ENCODE peak calls at places on chromosomes 2 and 18, in seven cellular contexts. I is neuronal stem cell, G is mesenchymal stem cell, S is H1, C is IMR-90, D is H9, M is trophoblast cell. A is an unnamed sample.

GRCh38 chr18:59959079-59959478 is 59.3 kb downstream of the PMAIP1 start:
- DNase-seq in I (no peak), G (no peak), S (no peak), C (peak), D (no peak), M (no peak), A (no peak)

GRCh38 chr2:239308696-239309397 is 92.0 kb downstream of the HDAC4 start:
- DNase-seq in I (no peak), G (peak), S (peak), C (peak), D (peak), M (no peak), A (no peak)

GRCh38 chr2:220847587-220847986 is 724.5 kb downstream of the EPHA4 start:
- DNase-seq in I (no peak), G (peak), S (no peak), C (peak), D (no peak), M (no peak), A (no peak)

GRCh38 chr2:139067874-139068273 is 287.7 kb upstream of the NXPH2 start:
- DNase-seq in I (no peak), G (no peak), S (no peak), C (no peak), D (no peak), M (no peak), A (no peak)

GRCh38 chr2:145123606-145124005 is 603.7 kb upstream of the ZEB2 start:
- DNase-seq in I (no peak), G (peak), S (no peak), C (peak), D (no peak), M (no peak), A (no peak)

GRCh38 chr2:102442967-102443828 is 20.2 kb downstream of the IL18RAP start:
- DNase-seq in I (no peak), G (peak), S (no peak), C (peak), D (no peak), M (peak), A (peak)

GRCh38 chr2:225998653-225999052 is 599.1 kb downstream of the NYAP2 start:
- DNase-seq in I (no peak), G (peak), S (no peak), C (peak), D (no peak), M (peak), A (peak)

GRCh38 chr2:145254291-145254690 is 734.4 kb upstream of the ZEB2 start:
- DNase-seq in I (no peak), G (no peak), S (no peak), C (no peak), D (no peak), M (no peak), A (no peak)

GRCh38 chr18:37659906-37660305 is 94.3 kb upstream of the CELF4 start:
- DNase-seq in I (no peak), G (no peak), S (no peak), C (no peak), D (no peak), M (no peak), A (no peak)

GRCh38 chr2:85436836-85437487 is 18.4 kb downstream of the SH2D6 start:
- DNase-seq in I (no peak), G (peak), S (no peak), C (no peak), D (no peak), M (no peak), A (no peak)

GRCh38 chr2:154293864-154294263 is 404.6 kb upstream of the KCNJ3 start:
- DNase-seq in I (no peak), G (no peak), S (no peak), C (no peak), D (no peak), M (no peak), A (no peak)

GRCh38 chr2:190859347-190860297 is 21.0 kb upstream of the GLS start:
- DNase-seq in I (no peak), G (no peak), S (no peak), C (peak), D (no peak), M (peak), A (peak)

GRCh38 chr2:179536185-179536584 is 271.6 kb upstream of the SESTD1 start:
- DNase-seq in I (no peak), G (no peak), S (no peak), C (peak), D (no peak), M (no peak), A (no peak)

GRCh38 chr2:119429225-119430000 is 2.2 kb upstream of the TMEM37 start:
- DNase-seq in I (no peak), G (no peak), S (no peak), C (no peak), D (peak), M (peak), A (no peak)

GRCh38 chr2:112582314-112582746 is 2.1 kb upstream of the CHCHD5 start:
- DNase-seq in I (no peak), G (peak), S (no peak), C (peak), D (no peak), M (peak), A (peak)

GRCh38 chr18:79525556-79526467 is 130.1 kb downstream of the NFATC1 start:
- DNase-seq in I (no peak), G (no peak), S (peak), C (no peak), D (peak), M (no peak), A (no peak)

GRCh38 chr2:174076948-174077347 is 111.8 kb upstream of the SP3 start:
- DNase-seq in I (no peak), G (no peak), S (no peak), C (no peak), D (no peak), M (no peak), A (no peak)

GRCh38 chr2:69366-70344 is 23.4 kb upstream of the FAM110C start:
- DNase-seq in I (no peak), G (no peak), S (no peak), C (no peak), D (peak), M (no peak), A (peak)

DNA sequence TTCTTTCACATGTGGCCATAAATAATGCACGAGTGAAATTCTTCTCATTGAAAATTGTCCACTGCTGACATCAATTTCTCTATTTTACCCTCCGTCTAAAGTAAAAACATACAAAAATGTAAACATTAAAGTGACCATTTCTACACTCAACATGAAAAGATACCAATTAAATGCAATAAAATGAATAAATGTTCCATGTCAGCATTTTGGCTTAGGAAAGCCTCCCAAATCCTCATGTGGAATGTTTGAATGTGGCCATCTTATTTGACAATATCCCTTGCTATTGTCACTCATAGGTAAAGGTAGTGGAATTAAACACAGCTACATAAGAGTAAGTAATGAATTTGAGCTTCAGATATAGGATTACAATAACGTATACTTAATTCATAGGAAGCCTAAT is 60.8 kb downstream of the ZNF521 start:
- DNase-seq in I (no peak), G (no peak), S (no peak), C (no peak), D (no peak), M (no peak), A (no peak)
- H3K9ac ChIP-seq in I (no peak), G (no peak), S (no peak), C (no peak), D (no peak), M (no peak), A (no peak)

GRCh38 chr2:22829806-22830205 is 555.2 kb upstream of the KLHL29 start:
- DNase-seq in I (no peak), G (no peak), S (no peak), C (no peak), D (no peak), M (no peak), A (no peak)

GRCh38 chr2:22821458-22821857 is 563.5 kb upstream of the KLHL29 start:
- DNase-seq in I (no peak), G (no peak), S (no peak), C (no peak), D (no peak), M (no peak), A (no peak)

GRCh38 chr2:22826658-22827165 is 558.3 kb upstream of the KLHL29 start:
- DNase-seq in I (no peak), G (no peak), S (no peak), C (no peak), D (no peak), M (no peak), A (no peak)
- H3K23ac ChIP-seq in I (no peak), G (no peak), S (no peak), C (no peak), D (no peak), M (no peak), A (no peak)

DNA sequence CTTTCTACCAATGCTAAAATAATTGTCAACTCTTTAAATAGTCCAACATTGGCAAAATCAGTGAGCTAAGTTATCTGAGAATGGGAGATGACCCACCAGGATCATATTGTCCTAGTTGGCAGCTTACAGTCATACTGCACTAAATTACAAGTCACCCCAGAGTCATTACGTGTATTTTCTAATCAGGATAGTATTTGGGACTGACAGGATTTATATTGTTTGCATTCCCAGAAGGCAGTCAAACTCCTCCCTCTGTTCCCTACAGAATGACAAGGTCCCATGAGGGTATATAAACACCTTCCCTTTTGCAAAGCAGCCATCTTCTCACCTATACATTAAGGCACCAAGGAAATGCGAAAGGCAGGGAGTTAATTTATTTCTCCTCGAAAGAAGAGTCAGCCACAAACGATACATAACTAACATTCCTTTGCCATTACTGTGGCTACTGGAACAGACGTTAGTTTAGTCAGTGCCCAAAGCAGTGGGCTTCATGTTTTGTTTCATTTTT is 125.3 kb downstream of the ANTXR1 start:
- DNase-seq in I (no peak), G (peak), S (no peak), C (peak), D (no peak), M (peak), A (peak)
- H3K9ac ChIP-seq in I (no peak), G (peak), S (no peak), C (no peak), D (no peak), M (no peak), A (no peak)

GRCh38 chr2:241199897-241200821 is 11.7 kb downstream of the ANO7 start:
- DNase-seq in I (no peak), G (no peak), S (no peak), C (no peak), D (no peak), M (peak), A (no peak)
- H3K23ac ChIP-seq in I (no peak), G (no peak), S (no peak), C (no peak), D (no peak), M (no peak), A (no peak)

DNA sequence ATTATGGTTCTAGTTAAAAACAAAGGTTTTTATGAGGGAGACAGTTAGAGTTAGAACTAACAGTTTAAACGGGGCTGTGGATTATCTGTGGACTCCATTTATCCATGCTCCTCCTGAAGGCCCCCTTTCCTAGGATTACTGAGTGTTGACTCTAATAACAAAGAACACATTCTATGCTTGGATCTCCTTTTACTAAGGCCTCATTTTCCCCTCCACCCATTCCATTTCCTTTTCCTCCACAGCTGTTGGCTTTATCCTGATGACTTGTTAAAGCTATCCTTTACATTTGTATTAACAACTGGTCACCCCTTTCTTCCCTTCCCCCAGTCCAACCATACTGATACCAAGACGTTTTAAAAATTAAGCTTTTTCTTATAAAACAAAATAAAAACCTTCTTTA is 220.6 kb downstream of the SRBD1 start:
- DNase-seq in I (peak), G (no peak), S (no peak), C (no peak), D (no peak), M (no peak), A (no peak)
- H3K9ac ChIP-seq in I (no peak), G (no peak), S (no peak), C (no peak), D (no peak), M (no peak), A (no peak)

GRCh38 chr2:61470965-61471904 is at the start of gene USP34:
- DNase-seq in I (peak), G (peak), S (peak), C (peak), D (peak), M (peak), A (peak)
- H3K23ac ChIP-seq in I (peak), G (peak), S (no peak), C (peak), D (no peak), M (no peak), A (no peak)

DNA sequence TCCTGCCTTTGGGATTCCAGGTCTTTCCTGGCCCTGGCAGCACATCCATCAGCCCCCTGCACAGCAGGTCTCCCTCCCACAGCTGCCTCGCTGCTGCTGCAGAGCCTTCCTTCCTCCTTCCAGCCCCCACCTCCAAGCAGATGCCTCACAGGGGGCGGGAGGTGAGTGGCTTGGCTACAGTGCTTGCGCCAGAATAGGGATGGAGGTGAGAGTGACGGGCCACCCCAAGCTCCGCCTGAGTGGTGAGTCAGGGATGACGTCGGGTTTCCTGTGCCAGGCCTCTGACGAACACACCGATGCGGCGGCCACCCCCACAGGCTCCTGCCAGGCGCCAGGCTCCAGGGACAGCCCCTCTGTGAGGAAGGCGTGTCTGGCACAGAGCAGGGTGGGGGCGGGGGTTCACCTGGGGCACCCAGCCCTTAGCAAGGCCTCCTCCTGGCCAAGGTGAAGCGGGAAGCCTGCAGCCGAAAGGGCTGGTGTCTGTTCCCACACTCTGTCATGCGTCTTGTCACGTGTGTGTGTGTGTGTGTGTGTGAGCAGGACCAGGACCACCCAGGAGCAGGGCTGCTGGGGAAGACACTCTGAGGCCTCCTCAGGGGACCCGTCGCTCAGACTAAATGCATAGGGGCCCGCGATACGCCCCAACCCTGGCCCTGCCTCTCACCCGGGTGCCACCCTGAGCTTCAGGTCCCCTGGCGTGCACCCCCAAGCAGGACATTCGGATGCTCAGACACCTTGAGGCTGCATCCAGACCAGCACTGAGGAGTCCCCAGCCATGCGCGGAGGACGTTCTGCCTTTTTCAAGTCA is 3.4 kb upstream of the DUSP2 start:
- DNase-seq in I (peak), G (peak), S (peak), C (peak), D (peak), M (peak), A (peak)
- H3K9ac ChIP-seq in I (peak), G (peak), S (no peak), C (no peak), D (no peak), M (no peak), A (peak)

DNA sequence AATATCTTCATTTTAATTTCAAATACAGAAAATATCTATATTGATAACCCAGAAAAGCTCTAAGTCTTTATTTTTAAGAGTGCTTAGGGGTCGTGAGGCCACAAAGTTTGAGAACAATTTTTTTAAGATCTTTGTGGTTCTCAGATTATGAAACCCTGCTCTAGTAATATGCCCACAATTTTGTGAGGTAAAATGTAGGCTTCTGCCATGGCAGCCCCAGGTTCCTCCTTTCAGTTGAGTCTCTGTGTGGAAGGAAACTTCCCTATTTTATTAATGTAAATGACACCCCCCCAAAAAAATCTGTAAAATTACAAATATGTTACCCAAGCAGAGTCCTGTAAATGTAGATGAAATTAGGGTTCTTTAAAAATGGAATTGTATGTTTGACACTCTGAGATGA is 600.5 kb downstream of the SATB2 start:
- DNase-seq in I (no peak), G (no peak), S (no peak), C (no peak), D (no peak), M (no peak), A (no peak)
- H3K23ac ChIP-seq in I (no peak), G (no peak), S (no peak), C (no peak), D (no peak), M (no peak), A (no peak)

GRCh38 chr18:31072175-31072574 is 29.6 kb upstream of the DSC3 start:
- DNase-seq in I (no peak), G (peak), S (no peak), C (no peak), D (no peak), M (peak), A (peak)
- H3K9ac ChIP-seq in I (no peak), G (no peak), S (no peak), C (no peak), D (no peak), M (no peak), A (no peak)